ENCODE peak calls at places on chromosomes 13 and 19, in five cellular contexts. E is HFF-Myc, W is GM13976, F is neural crest cell, C is hepatocyte. Z is an unnamed sample.

GRCh38 chr19:15399635-15400034 is 19.2 kb downstream of the AKAP8L start:
- DNase-seq in E (no peak), W (no peak), F (no peak), C (no peak), Z (no peak)

GRCh38 chr19:10718205-10719196 is 622 bp downstream of the DNM2 start:
- DNase-seq in E (no peak), W (peak), F (peak), C (peak), Z (peak)

GRCh38 chr19:49912965-49913685 is 15.9 kb upstream of the ATF5 start:
- DNase-seq in E (no peak), W (no peak), F (no peak), C (peak), Z (no peak)

GRCh38 chr19:34759218-34759917 is 13.6 kb downstream of the ZNF599 start:
- DNase-seq in E (no peak), W (no peak), F (no peak), C (no peak), Z (no peak)

GRCh38 chr13:111006508-111007031 is 91.7 kb upstream of the ANKRD10 start:
- DNase-seq in E (no peak), W (no peak), F (no peak), C (peak), Z (no peak)

GRCh38 chr19:45761714-45762113 is 7.3 kb downstream of the SIX5 start:
- DNase-seq in E (no peak), W (no peak), F (no peak), C (no peak), Z (no peak)

GRCh38 chr13:26718872-26719271 is 41.7 kb downstream of the GPR12 start:
- DNase-seq in E (no peak), W (no peak), F (no peak), C (no peak), Z (no peak)

GRCh38 chr19:18204394-18205179 is 745 bp upstream of the RAB3A start:
- DNase-seq in E (no peak), W (no peak), F (peak), C (peak), Z (no peak)

GRCh38 chr19:48596679-48597465 is 9.7 kb upstream of the SPACA4 start:
- DNase-seq in E (no peak), W (peak), F (no peak), C (no peak), Z (no peak)

GRCh38 chr19:29876414-29876813 is 64.6 kb downstream of the CCNE1 start:
- DNase-seq in E (no peak), W (no peak), F (no peak), C (no peak), Z (no peak)

GRCh38 chr19:18500820-18501219 is 21.1 kb downstream of the ELL start:
- DNase-seq in E (no peak), W (no peak), F (no peak), C (no peak), Z (no peak)

GRCh38 chr19:51676566-51677083 is 16.5 kb upstream of the SPACA6 start:
- DNase-seq in E (no peak), W (no peak), F (no peak), C (no peak), Z (no peak)

GRCh38 chr19:18667531-18668251 is 15.8 kb upstream of the CRTC1 start:
- DNase-seq in E (no peak), W (no peak), F (no peak), C (no peak), Z (no peak)

GRCh38 chr19:35269425-35270117 is 809 bp downstream of the USF2 start:
- DNase-seq in E (peak), W (peak), F (peak), C (peak), Z (peak)

GRCh38 chr19:16315825-16316505 is 8.7 kb upstream of the KLF2 start:
- DNase-seq in E (peak), W (no peak), F (no peak), C (peak), Z (no peak)

GRCh38 chr13:41064493-41064892 is 3.2 kb downstream of the WBP4 start:
- DNase-seq in E (peak), W (no peak), F (no peak), C (no peak), Z (no peak)

GRCh38 chr19:46992699-46993535 is 26.7 kb upstream of the NPAS1 start:
- DNase-seq in E (no peak), W (no peak), F (no peak), C (no peak), Z (no peak)

GRCh38 chr13:80069374-80069773 is 271.6 kb downstream of the SPRY2 start:
- DNase-seq in E (no peak), W (no peak), F (no peak), C (no peak), Z (no peak)

GRCh38 chr13:111513766-111514611 is 193.5 kb downstream of the TEX29 start:
- DNase-seq in E (no peak), W (no peak), F (no peak), C (no peak), Z (no peak)

GRCh38 chr19:1045247-1045603 is 5.3 kb downstream of the ABCA7 start:
- DNase-seq in E (no peak), W (peak), F (no peak), C (no peak), Z (no peak)

GRCh38 chr19:21308778-21309177 is 20.4 kb downstream of the ZNF708 start:
- DNase-seq in E (no peak), W (no peak), F (no peak), C (no peak), Z (no peak)

GRCh38 chr19:38617764-38618589 is at the start of gene MAP4K1:
- DNase-seq in E (no peak), W (peak), F (no peak), C (no peak), Z (peak)

GRCh38 chr13:98144501-98145350 is 1.8 kb downstream of the FARP1 start:
- DNase-seq in E (peak), W (no peak), F (peak), C (peak), Z (no peak)

GRCh38 chr13:98150836-98151489 is 8.1 kb downstream of the FARP1 start:
- DNase-seq in E (no peak), W (no peak), F (no peak), C (no peak), Z (no peak)

GRCh38 chr13:98143601-98144500 is 957 bp downstream of the FARP1 start:
- DNase-seq in E (no peak), W (peak), F (peak), C (peak), Z (peak)

GRCh38 chr13:98143157-98143553 is 261 bp downstream of the FARP1 start:
- DNase-seq in E (no peak), W (no peak), F (peak), C (no peak), Z (peak)

DNA sequence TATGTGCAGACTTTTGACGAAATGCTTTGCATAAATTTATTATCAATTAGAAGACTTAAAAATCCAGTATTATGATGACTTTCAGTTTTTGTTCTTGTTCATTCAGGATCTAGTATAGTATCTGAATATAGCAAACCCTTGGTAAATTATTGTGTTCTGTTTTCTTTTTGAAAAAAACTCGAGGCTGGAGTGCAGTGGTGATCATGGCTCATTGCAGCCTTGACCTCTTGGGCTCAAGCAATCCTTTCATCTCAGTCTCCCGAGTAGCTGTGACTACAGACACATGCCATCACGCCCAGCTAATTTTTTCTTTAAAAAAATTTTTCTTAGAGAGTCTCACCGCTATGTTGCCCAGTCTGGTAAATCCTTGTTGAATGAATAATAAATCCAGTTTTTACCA is 4.6 kb downstream of the FARP1 start:
- DNase-seq in E (no peak), W (no peak), F (no peak), C (no peak), Z (no peak)
- TF ChIP-seq CTCF in E (no peak), W (no peak), F (no peak), C (no peak), Z (no peak)

GRCh38 chr13:46803586-46803985 is 6.6 kb upstream of the ESD start:
- DNase-seq in E (no peak), W (no peak), F (no peak), C (no peak), Z (no peak)

GRCh38 chr13:46801831-46802230 is 4.9 kb upstream of the ESD start:
- DNase-seq in E (no peak), W (no peak), F (no peak), C (no peak), Z (no peak)

GRCh38 chr13:46799139-46799538 is 2.2 kb upstream of the ESD start:
- DNase-seq in E (no peak), W (no peak), F (no peak), C (no peak), Z (no peak)

GRCh38 chr13:46804391-46804815 is 7.4 kb upstream of the ESD start:
- DNase-seq in E (peak), W (no peak), F (no peak), C (no peak), Z (no peak)
- TF ChIP-seq CTCF in E (no peak), W (no peak), F (no peak), C (no peak), Z (no peak)

GRCh38 chr19:58218899-58219298 is 9.8 kb upstream of the ZNF544 start:
- DNase-seq in E (no peak), W (no peak), F (no peak), C (no peak), Z (no peak)
- TF ChIP-seq CTCF in E (peak), W (peak), F (peak), C (peak), Z (peak)

GRCh38 chr19:12938536-12939291 is at the start of gene CALR:
- DNase-seq in E (no peak), W (no peak), F (no peak), C (peak), Z (no peak)
- TF ChIP-seq CTCF in E (peak), W (peak), F (peak), C (peak), Z (no peak)

DNA sequence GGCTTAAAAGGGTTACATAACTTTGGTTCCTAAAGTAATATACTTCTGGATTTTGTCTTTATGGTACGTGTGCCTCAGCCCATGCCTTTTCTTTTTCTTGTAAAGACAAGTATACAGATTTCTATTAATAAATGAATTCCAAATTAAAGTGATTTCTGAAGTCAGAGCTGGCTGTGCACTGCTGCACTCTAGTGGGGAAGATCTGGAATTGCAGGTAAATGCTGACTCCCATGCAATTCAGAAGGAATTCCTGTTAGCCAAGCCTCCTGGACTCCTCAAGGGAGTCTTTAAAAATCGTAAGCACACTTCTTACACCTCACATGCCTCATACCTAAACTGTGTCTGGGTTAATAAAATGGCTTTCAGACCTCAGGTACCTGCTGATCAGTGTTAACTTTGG is 118.4 kb upstream of the SLC7A1 start:
- DNase-seq in E (no peak), W (no peak), F (no peak), C (no peak), Z (no peak)
- TF ChIP-seq CTCF in E (peak), W (peak), F (peak), C (peak), Z (peak)